ENCODE peak calls at places on chromosomes 11 and 22, in eight cellular contexts. S is stomach, Z is aorta, F is skeletal muscle cell, T is cardiac septum, N is HTR-8/SVneo, R is hypothalamus, D is astrocyte of the spinal cord. O is an unnamed sample.

GRCh38 chr11:117809236-117810055 is 12.4 kb upstream of the DSCAML1 start:
- DNase-seq in S (peak), Z (peak), F (no peak), T (no peak), N (peak), R (peak), D (peak), O (peak)

GRCh38 chr11:59259867-59260475 is 47.2 kb upstream of the MPEG1 start:
- DNase-seq in S (no peak), Z (no peak), F (no peak), T (no peak), N (no peak), R (no peak), D (no peak), O (no peak)

GRCh38 chr22:31394326-31394725 is 5.1 kb upstream of the DRG1 start:
- DNase-seq in S (no peak), Z (no peak), F (no peak), T (no peak), N (no peak), R (no peak), D (no peak), O (no peak)

GRCh38 chr11:123943738-123944137 is at the start of gene OR6T1:
- DNase-seq in S (no peak), Z (no peak), F (no peak), T (no peak), N (no peak), R (no peak), D (no peak), O (no peak)

GRCh38 chr11:75820636-75821035 is 5.6 kb downstream of the UVRAG start:
- DNase-seq in S (no peak), Z (no peak), F (no peak), T (no peak), N (no peak), R (no peak), D (peak), O (no peak)

GRCh38 chr11:19995131-19995530 is 165.1 kb downstream of the DBX1 start:
- DNase-seq in S (no peak), Z (no peak), F (peak), T (peak), N (peak), R (no peak), D (peak), O (peak)

GRCh38 chr11:113789675-113790320 is 10.2 kb downstream of the CLDN25 start:
- DNase-seq in S (no peak), Z (no peak), F (no peak), T (no peak), N (no peak), R (no peak), D (no peak), O (no peak)

GRCh38 chr11:14886509-14886908 is 5.5 kb downstream of the CYP2R1 start:
- DNase-seq in S (no peak), Z (no peak), F (no peak), T (no peak), N (no peak), R (no peak), D (no peak), O (no peak)

GRCh38 chr22:23085785-23086184 is 15.5 kb downstream of the GNAZ start:
- DNase-seq in S (no peak), Z (no peak), F (no peak), T (no peak), N (no peak), R (no peak), D (no peak), O (no peak)

GRCh38 chr22:44601189-44601588 is 100.8 kb upstream of the PRR5 start:
- DNase-seq in S (no peak), Z (no peak), F (no peak), T (no peak), N (no peak), R (no peak), D (no peak), O (no peak)

GRCh38 chr11:115555336-115556090 is 51.3 kb upstream of the CADM1 start:
- DNase-seq in S (no peak), Z (no peak), F (no peak), T (no peak), N (no peak), R (no peak), D (no peak), O (no peak)

GRCh38 chr11:8168485-8169257 is at the start of gene RIC3:
- DNase-seq in S (peak), Z (peak), F (no peak), T (no peak), N (no peak), R (peak), D (no peak), O (peak)

O was measured in NCI-H510A treated with DMSO at 0.1 percent for 48 hours.